ENCODE peak calls at places on chromosomes 1 and 21, in ten cellular contexts. V is naive thymus-derived CD4-positive, alpha-beta T cell; S is IMR-90; U is stomach; M is colonic mucosa; Z is CD4-positive, alpha-beta T cell; H is Peyer's patch; J is GM23248; K is PC-3; Y is heart left ventricle. I is an unnamed sample.

GRCh38 chr1:4054957-4055676 is 155.0 kb upstream of the C1orf174 start:
- DNase-seq in V (no peak), S (no peak), U (no peak), M (no peak), Z (no peak), H (no peak), J (no peak), K (no peak), Y (peak; percentile 9), I (no peak)

GRCh38 chr1:210455840-210456603 is 127.3 kb downstream of the HHAT start:
- DNase-seq in V (no peak), S (no peak), U (no peak), M (no peak), Z (no peak), H (no peak), J (no peak), K (no peak), Y (no peak), I (no peak)

GRCh38 chr1:103790172-103790571 is 40.5 kb downstream of the AMY1C start:
- DNase-seq in V (no peak), S (no peak), U (no peak), M (no peak), Z (no peak), H (no peak), J (no peak), K (no peak), Y (no peak), I (no peak)

GRCh38 chr1:234538062-234538731 is 59.2 kb upstream of the TARBP1 start:
- DNase-seq in V (no peak), S (no peak), U (no peak), M (peak; percentile 80), Z (no peak), H (no peak), J (no peak), K (no peak), Y (no peak), I (no peak)

GRCh38 chr1:94281361-94282142 is 44.2 kb upstream of the ARHGAP29 start:
- DNase-seq in V (no peak), S (no peak), U (no peak), M (no peak), Z (no peak), H (no peak), J (no peak), K (peak; percentile 17), Y (no peak), I (no peak)

GRCh38 chr1:30197959-30198760 is 525.2 kb downstream of the MATN1 start:
- DNase-seq in V (no peak), S (no peak), U (no peak), M (no peak), Z (no peak), H (no peak), J (no peak), K (no peak), Y (no peak), I (no peak)

GRCh38 chr1:217272385-217272784 is 358.5 kb downstream of the GPATCH2 start:
- DNase-seq in V (no peak), S (peak; percentile 84), U (no peak), M (no peak), Z (no peak), H (no peak), J (peak; percentile 76), K (peak; percentile 65), Y (no peak), I (no peak)

GRCh38 chr1:67803380-67804279 is 29.6 kb downstream of the GNG12 start:
- DNase-seq in V (no peak), S (no peak), U (no peak), M (no peak), Z (no peak), H (no peak), J (peak; percentile 46), K (no peak), Y (no peak), I (no peak)

GRCh38 chr1:60978421-60979357 is 103.7 kb upstream of the NFIA start:
- DNase-seq in V (peak; percentile 28), S (peak; percentile 50), U (peak; percentile 43), M (peak; percentile 30), Z (peak; percentile 22), H (peak; percentile 52), J (peak; percentile 58), K (peak; percentile 64), Y (no peak), I (no peak)

GRCh38 chr1:215377736-215378135 is 189.4 kb upstream of the KCTD3 start:
- DNase-seq in V (no peak), S (no peak), U (no peak), M (no peak), Z (no peak), H (no peak), J (no peak), K (no peak), Y (no peak), I (no peak)

GRCh38 chr1:180188103-180188506 is 33.4 kb downstream of the QSOX1 start:
- DNase-seq in V (no peak), S (peak; percentile 35), U (peak; percentile 44), M (peak; percentile 71), Z (no peak), H (peak; percentile 79), J (peak; percentile 64), K (peak; percentile 49), Y (peak; percentile 41), I (peak; percentile 43)

GRCh38 chr1:220818421-220819173 is 31.9 kb downstream of the MTARC1 start:
- DNase-seq in V (no peak), S (peak; percentile 98), U (no peak), M (peak; percentile 37), Z (no peak), H (no peak), J (peak; percentile 94), K (no peak), Y (no peak), I (peak; percentile 33)

GRCh38 chr1:48187969-48188563 is 34.5 kb upstream of the SLC5A9 start:
- DNase-seq in V (no peak), S (no peak), U (no peak), M (no peak), Z (no peak), H (no peak), J (no peak), K (no peak), Y (no peak), I (no peak)
- H3K9me3 ChIP-seq in V (no peaks in the 10 kb centered on the region), S (peaks cover 13% of the 10 kb centered on the region), U (peaks cover 10% of the 10 kb centered on the region), M (no peaks in the 10 kb centered on the region), Z (peaks cover 11% of the 10 kb centered on the region), H (no peaks in the 10 kb centered on the region), J (no peaks in the 10 kb centered on the region), K (peaks cover 34% of the 10 kb centered on the region), Y (peaks cover 17% of the 10 kb centered on the region), I (peaks cover 7% of the 10 kb centered on the region)

DNA sequence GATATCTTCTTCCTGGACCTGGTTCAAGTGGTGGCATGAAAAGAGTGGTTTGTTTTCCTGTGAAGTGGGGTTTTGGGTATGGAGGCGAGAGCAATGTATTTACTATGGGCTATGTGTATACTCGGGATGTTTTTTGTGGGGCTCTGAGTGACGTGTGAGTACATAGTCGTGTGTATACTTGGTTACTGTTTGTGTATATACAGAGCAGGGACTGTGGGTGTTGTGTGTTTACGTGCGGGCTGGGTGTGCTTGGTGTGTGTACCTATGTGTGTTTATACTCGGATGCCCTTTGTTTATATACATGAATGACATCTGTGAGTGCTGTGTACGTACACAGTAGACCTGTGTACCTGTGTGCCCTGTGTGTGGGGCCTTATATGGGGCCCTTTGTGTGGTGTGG is 50.0 kb downstream of the YARS1 start:
- DNase-seq in V (no peak), S (no peak), U (no peak), M (no peak), Z (no peak), H (no peak), J (no peak), K (no peak), Y (no peak), I (no peak)
- H3K27ac ChIP-seq in V (no peak overlapping the region), S (no peak overlapping the region), U (peak overlapping the region; percentile 76), M (no peak overlapping the region), Z (no peak overlapping the region), H (no peak overlapping the region), J (no peak overlapping the region), K (no peak overlapping the region), Y (no peak overlapping the region), I (no peak overlapping the region)

GRCh38 chr1:226636847-226637096 is 88.2 kb downstream of the STUM start:
- DNase-seq in V (no peak), S (no peak), U (no peak), M (no peak), Z (no peak), H (no peak), J (no peak), K (no peak), Y (no peak), I (no peak)
- H3K9me3 ChIP-seq in V (no peaks in the 10 kb centered on the region), S (no peaks in the 10 kb centered on the region), U (no peaks in the 10 kb centered on the region), M (no peaks in the 10 kb centered on the region), Z (no peaks in the 10 kb centered on the region), H (no peaks in the 10 kb centered on the region), J (no peaks in the 10 kb centered on the region), K (no peaks in the 10 kb centered on the region), Y (no peaks in the 10 kb centered on the region), I (no peaks in the 10 kb centered on the region)

GRCh38 chr21:45491623-45492022 is 50.6 kb downstream of the SLC19A1 start:
- DNase-seq in V (no peak), S (no peak), U (no peak), M (no peak), Z (no peak), H (no peak), J (no peak), K (no peak), Y (no peak), I (no peak)
- H3K27ac ChIP-seq in V (no peak overlapping the region), S (no peak overlapping the region), U (no peak overlapping the region), M (no peak overlapping the region), Z (no peak overlapping the region), H (no peak overlapping the region), J (no peak overlapping the region), K (no peak overlapping the region), Y (no peak overlapping the region), I (no peak overlapping the region)

DNA sequence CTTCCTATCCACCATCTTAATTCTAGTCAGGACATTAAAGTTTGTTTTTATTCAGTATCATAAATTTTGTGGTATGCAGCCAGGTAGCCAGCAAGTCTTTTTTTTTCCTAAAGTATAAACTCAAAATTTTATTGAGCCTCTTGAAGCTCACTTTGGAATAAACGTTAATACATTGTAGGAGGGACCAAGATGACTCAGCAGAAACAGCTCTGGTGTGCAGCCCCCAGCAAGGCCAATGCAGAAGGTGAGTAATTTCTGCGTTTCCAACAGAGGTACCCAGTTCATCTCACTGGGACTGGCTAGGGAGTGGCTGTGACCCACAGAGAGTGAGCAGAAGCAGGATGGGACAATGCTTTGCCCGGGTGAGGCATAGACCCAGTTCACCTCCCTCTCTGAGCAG is 9.7 kb upstream of the OR2M3 start:
- DNase-seq in V (no peak), S (no peak), U (no peak), M (no peak), Z (no peak), H (no peak), J (no peak), K (peak; percentile 26), Y (no peak), I (no peak)
- H3K9me3 ChIP-seq in V (no peaks in the 10 kb centered on the region), S (peaks cover 16% of the 10 kb centered on the region), U (no peaks in the 10 kb centered on the region), M (no peaks in the 10 kb centered on the region), Z (no peaks in the 10 kb centered on the region), H (no peaks in the 10 kb centered on the region), J (no peaks in the 10 kb centered on the region), K (no peaks in the 10 kb centered on the region), Y (peaks cover 7% of the 10 kb centered on the region), I (peaks cover 12% of the 10 kb centered on the region)

DNA sequence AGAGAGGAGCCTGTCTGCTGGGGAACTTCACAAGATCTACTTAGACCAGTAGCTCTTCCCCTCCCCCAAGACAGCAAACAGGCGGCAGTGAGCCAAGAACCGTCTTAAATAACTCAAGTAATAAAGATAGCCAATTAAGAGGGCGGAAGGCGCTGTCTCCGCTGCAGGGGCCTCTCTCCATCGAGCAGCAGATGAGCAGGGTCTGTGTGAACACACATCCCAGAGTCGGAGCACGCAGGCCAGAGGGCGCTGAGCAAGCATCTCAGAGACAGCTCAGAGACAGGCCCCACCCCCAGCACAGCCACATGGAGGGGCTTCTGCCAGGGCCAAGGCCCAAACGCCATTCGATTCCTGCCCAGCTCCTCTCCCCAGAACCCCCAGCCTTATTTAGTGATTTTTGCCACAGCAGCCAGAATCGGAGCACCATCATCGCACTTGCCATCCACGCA is 11.1 kb downstream of the IFFO2 start:
- DNase-seq in V (no peak), S (peak; percentile 62), U (no peak), M (peak; percentile 52), Z (no peak), H (no peak), J (no peak), K (no peak), Y (peak; percentile 62), I (no peak)
- H3K27ac ChIP-seq in V (no peak overlapping the region), S (peak overlapping the region; percentile 8), U (no peak overlapping the region), M (no peak overlapping the region), Z (no peak overlapping the region), H (no peak overlapping the region), J (no peak overlapping the region), K (no peak overlapping the region), Y (no peak overlapping the region), I (no peak overlapping the region)